ENCODE peak calls at places on chromosomes 5 and 9, in eight cellular contexts. Q is heart right ventricle, H is ovary, O is cardiac muscle cell, B is Peyer's patch, D is mesenchymal stem cell, A is Karpas-422, Z is right lobe of liver. F is an unnamed sample. For H3K36me3 and H3K9me3, the result is how much of the 10 kb centered on the place peaks cover.

GRCh38 chr5:9787813-9788600 is 157.9 kb upstream of the TAS2R1 start:
- DNase-seq in Q (peak), H (no peak), O (peak), B (no peak), D (no peak), A (no peak), Z (no peak), F (no peak)

GRCh38 chr9:17799383-17799782 is 220.5 kb downstream of the SH3GL2 start:
- DNase-seq in Q (no peak), H (no peak), O (peak), B (no peak), D (peak), A (no peak), Z (no peak), F (no peak)

GRCh38 chr5:42403236-42403635 is 20.0 kb upstream of the GHR start:
- DNase-seq in Q (no peak), H (no peak), O (no peak), B (no peak), D (no peak), A (no peak), Z (no peak), F (no peak)

GRCh38 chr5:151157426-151158286 is at the start of gene ANXA6:
- DNase-seq in Q (peak), H (peak), O (peak), B (peak), D (peak), A (peak), Z (peak), F (peak)

GRCh38 chr9:92790542-92791527 is 26.2 kb upstream of the BICD2 start:
- DNase-seq in Q (peak), H (peak), O (peak), B (peak), D (peak), A (peak), Z (peak), F (peak)

GRCh38 chr9:19999491-20000057 is 210.7 kb upstream of the SLC24A2 start:
- DNase-seq in Q (no peak), H (no peak), O (peak), B (no peak), D (peak), A (no peak), Z (no peak), F (no peak)

GRCh38 chr5:74143724-74144330 is 496.7 kb downstream of the ENC1 start:
- DNase-seq in Q (peak), H (no peak), O (no peak), B (no peak), D (no peak), A (no peak), Z (no peak), F (no peak)

GRCh38 chr9:91803143-91803940 is 146.7 kb downstream of the ROR2 start:
- DNase-seq in Q (no peak), H (no peak), O (peak), B (no peak), D (peak), A (no peak), Z (no peak), F (peak)

GRCh38 chr5:153658151-153658550 is 167.7 kb downstream of the GRIA1 start:
- DNase-seq in Q (no peak), H (no peak), O (no peak), B (no peak), D (no peak), A (no peak), Z (no peak), F (no peak)

GRCh38 chr9:130888146-130888885 is 8.3 kb downstream of the QRFP start:
- DNase-seq in Q (no peak), H (no peak), O (no peak), B (no peak), D (no peak), A (no peak), Z (no peak), F (no peak)

GRCh38 chr9:126860077-126860756 is at the start of gene ZBTB34:
- DNase-seq in Q (peak), H (peak), O (peak), B (peak), D (peak), A (peak), Z (peak), F (peak)

GRCh38 chr5:62682059-62682458 is 103.4 kb downstream of the LRRC70 start:
- DNase-seq in Q (no peak), H (no peak), O (no peak), B (no peak), D (no peak), A (no peak), Z (no peak), F (no peak)

GRCh38 chr5:14914193-14914592 is 42.6 kb upstream of the ANKH start:
- DNase-seq in Q (no peak), H (no peak), O (no peak), B (no peak), D (no peak), A (no peak), Z (no peak), F (no peak)

GRCh38 chr5:14912206-14912605 is 40.6 kb upstream of the ANKH start:
- DNase-seq in Q (no peak), H (no peak), O (no peak), B (no peak), D (no peak), A (no peak), Z (no peak), F (no peak)

GRCh38 chr5:14915291-14915976 is 43.9 kb upstream of the ANKH start:
- DNase-seq in Q (no peak), H (no peak), O (peak), B (no peak), D (no peak), A (no peak), Z (no peak), F (no peak)

GRCh38 chr5:14914603-14915277 is 43.2 kb upstream of the ANKH start:
- DNase-seq in Q (no peak), H (no peak), O (no peak), B (no peak), D (peak), A (no peak), Z (no peak), F (no peak)

GRCh38 chr5:14913141-14913540 is 41.6 kb upstream of the ANKH start:
- DNase-seq in Q (no peak), H (no peak), O (no peak), B (no peak), D (no peak), A (no peak), Z (no peak), F (no peak)
- H3K36me3 ChIP-seq in Q (under half), H (under half), O (under half), B (under half), D (under half), A (under half), Z (under half), F (under half)

GRCh38 chr9:7879551-7880245 is 80.1 kb upstream of the DMAC1 start:
- DNase-seq in Q (no peak), H (no peak), O (no peak), B (no peak), D (no peak), A (no peak), Z (no peak), F (no peak)
- H3K9me3 ChIP-seq in Q (under half), H (under half), O (under half), B (under half), D (under half), A (under half), Z (under half), F (under half)

GRCh38 chr9:13446261-13446660 is 166.8 kb upstream of the MPDZ start:
- DNase-seq in Q (no peak), H (no peak), O (no peak), B (no peak), D (no peak), A (no peak), Z (no peak), F (no peak)

GRCh38 chr9:13445123-13445522 is 165.6 kb upstream of the MPDZ start:
- DNase-seq in Q (no peak), H (no peak), O (peak), B (no peak), D (no peak), A (no peak), Z (no peak), F (no peak)

GRCh38 chr9:13443380-13444271 is 164.1 kb upstream of the MPDZ start:
- DNase-seq in Q (no peak), H (no peak), O (no peak), B (no peak), D (no peak), A (no peak), Z (no peak), F (no peak)

GRCh38 chr9:13444272-13444608 is 164.7 kb upstream of the MPDZ start:
- DNase-seq in Q (no peak), H (no peak), O (no peak), B (no peak), D (no peak), A (no peak), Z (no peak), F (no peak)

DNA sequence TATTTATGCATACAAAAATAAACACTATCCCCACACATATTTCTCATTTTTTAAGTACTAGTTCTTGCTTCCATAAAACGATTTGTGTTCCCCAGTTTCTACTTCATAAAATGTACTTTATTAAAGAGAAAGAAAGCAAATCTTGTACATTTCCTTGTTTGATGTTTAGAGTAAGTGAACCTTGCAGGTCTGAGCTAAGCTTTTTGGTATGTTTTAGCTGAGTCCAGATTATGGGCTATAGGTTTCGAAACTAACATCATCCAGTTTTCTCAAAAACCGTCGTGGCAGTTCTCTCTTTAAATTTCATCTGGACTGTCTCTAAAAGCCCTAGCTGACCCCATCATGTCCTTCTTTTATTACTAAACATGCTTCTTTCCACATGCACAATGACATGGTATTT is 165.2 kb upstream of the MPDZ start:
- DNase-seq in Q (no peak), H (no peak), O (no peak), B (no peak), D (no peak), A (no peak), Z (no peak), F (no peak)
- H3K27ac ChIP-seq in Q (peak), H (no peak), O (no peak), B (no peak), D (no peak), A (no peak), Z (no peak), F (no peak)

GRCh38 chr5:157564149-157564711 is 11.3 kb downstream of the ADAM19 start:
- DNase-seq in Q (no peak), H (no peak), O (no peak), B (no peak), D (no peak), A (no peak), Z (no peak), F (no peak)

GRCh38 chr5:157563373-157564148 is 12.0 kb downstream of the ADAM19 start:
- DNase-seq in Q (peak), H (peak), O (peak), B (no peak), D (peak), A (no peak), Z (peak), F (peak)

GRCh38 chr5:157570801-157571200 is 4.8 kb downstream of the ADAM19 start:
- DNase-seq in Q (no peak), H (no peak), O (no peak), B (no peak), D (no peak), A (peak), Z (no peak), F (no peak)

GRCh38 chr5:157568717-157569116 is 6.9 kb downstream of the ADAM19 start:
- DNase-seq in Q (no peak), H (no peak), O (no peak), B (no peak), D (no peak), A (no peak), Z (no peak), F (no peak)

DNA sequence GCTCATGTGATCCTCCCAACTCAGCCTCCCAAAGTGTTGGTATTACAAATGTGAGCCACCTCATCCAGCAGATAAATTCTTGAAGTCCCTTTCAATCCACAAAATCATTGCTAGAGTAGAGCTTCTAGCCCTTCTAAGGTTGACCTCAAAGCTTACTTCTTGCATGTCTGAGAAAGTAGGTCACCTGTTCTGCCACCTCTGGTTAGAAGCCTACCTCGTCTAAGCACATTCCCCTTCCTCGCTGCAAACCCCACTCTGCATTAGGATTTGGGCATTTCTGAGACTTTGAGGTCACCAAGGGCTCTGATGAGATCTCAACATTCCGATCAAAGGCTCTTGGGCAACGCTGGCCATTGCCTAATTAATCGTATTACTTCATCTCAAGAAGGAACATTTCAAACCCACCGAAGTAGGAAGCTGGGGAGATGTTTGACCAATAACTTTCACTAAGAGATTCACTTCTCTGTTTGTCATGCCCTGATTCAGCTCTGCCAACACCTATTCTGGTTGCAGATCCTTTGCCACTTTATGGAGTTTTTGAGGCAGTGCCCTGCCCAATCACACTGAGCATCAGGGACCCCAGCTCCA is 8.6 kb downstream of the ADAM19 start:
- DNase-seq in Q (no peak), H (no peak), O (no peak), B (no peak), D (no peak), A (no peak), Z (no peak), F (no peak)
- H3K36me3 ChIP-seq in Q (half or more), H (under half), O (under half), B (under half), D (under half), A (under half), Z (under half), F (under half)

F was measured in aorta.